ENCODE peak calls at places on chromosomes 3 and 15, in five cellular contexts. Q is breast epithelium, O is adrenal gland, D is ovary, E is uterus. F is an unnamed sample.
A peak's percentile ranks its signal among the peaks of the same experiment; 100 is the strongest.

GRCh38 chr15:74598126-74598842 is 17.4 kb upstream of the CLK3 start:
- DNase-seq in D (peak; percentile 95), Q (peak; percentile 96), O (peak; percentile 95), E (peak; percentile 93), F (peak; percentile 94)

GRCh38 chr15:88493811-88494210 is 26.3 kb downstream of the MRPS11 start:
- DNase-seq in Q (no peak), D (no peak), O (no peak), E (no peak), F (no peak)

GRCh38 chr3:151690645-151691044 is 43.1 kb upstream of the AADACL2 start:
- DNase-seq in O (no peak), E (no peak), Q (no peak), D (no peak), F (no peak)

GRCh38 chr3:157126365-157126764 is 33.6 kb downstream of the CCNL1 start:
- DNase-seq in E (no peak), Q (no peak), O (no peak), D (no peak), F (no peak)

GRCh38 chr3:128845119-128845518 is 34.3 kb upstream of the ACAD9 start:
- DNase-seq in D (no peak), Q (no peak), E (no peak), O (no peak), F (no peak)

GRCh38 chr3:31468433-31468832 is 64.3 kb upstream of the STT3B start:
- DNase-seq in O (no peak), D (no peak), Q (no peak), E (no peak), F (no peak)

GRCh38 chr3:149638401-149639092 is 19.3 kb downstream of the WWTR1 start:
- DNase-seq in O (no peak), Q (no peak), D (no peak), E (no peak), F (no peak)

GRCh38 chr3:184815046-184815930 is 3.3 kb downstream of the VPS8 start:
- DNase-seq in O (no peak), E (no peak), D (no peak), Q (no peak), F (no peak)

GRCh38 chr3:138509586-138509985 is 75.2 kb downstream of the ESYT3 start:
- DNase-seq in Q (no peak), D (no peak), O (no peak), E (no peak), F (no peak)

GRCh38 chr3:124993462-124993861 is 58.9 kb upstream of the MUC13 start:
- DNase-seq in D (no peak), Q (no peak), E (no peak), O (no peak), F (no peak)

GRCh38 chr3:127442551-127442950 is 148.0 kb downstream of the TPRA1 start:
- DNase-seq in O (no peak), D (no peak), Q (peak; percentile 27), E (no peak), F (no peak)

GRCh38 chr3:137300703-137301102 is 342.9 kb downstream of the IL20RB start:
- DNase-seq in Q (no peak), E (no peak), O (no peak), D (no peak), F (no peak)

GRCh38 chr3:179796421-179796820 is 143.6 kb downstream of the USP13 start:
- DNase-seq in O (no peak), Q (no peak), D (no peak), E (no peak), F (no peak)

GRCh38 chr3:14533457-14533958 is 6.6 kb downstream of the GRIP2 start:
- DNase-seq in O (no peak), E (no peak), D (no peak), Q (no peak), F (no peak)

GRCh38 chr3:53775834-53776251 is 70.4 kb downstream of the CHDH start:
- DNase-seq in O (no peak), D (no peak), Q (no peak), E (no peak), F (no peak)

GRCh38 chr15:101528108-101528916 is 38.8 kb upstream of the PCSK6 start:
- DNase-seq in O (no peak), E (peak; percentile 43), Q (no peak), D (peak; percentile 68), F (no peak)

GRCh38 chr3:16596352-16597032 is 8.7 kb downstream of the DAZL start:
- DNase-seq in E (no peak), D (no peak), O (no peak), Q (no peak), F (no peak)

GRCh38 chr15:31352911-31353811 is 26.5 kb downstream of the KLF13 start:
- DNase-seq in D (peak; percentile 52), Q (no peak), O (peak; percentile 60), E (peak; percentile 62), F (no peak)

GRCh38 chr15:68310811-68311463 is 33.4 kb downstream of the FEM1B start:
- DNase-seq in E (peak; percentile 18), Q (peak; percentile 44), D (peak; percentile 9), O (peak; percentile 12), F (peak; percentile 75)

GRCh38 chr15:70494861-70495571 is 268.3 kb downstream of the UACA start:
- DNase-seq in O (no peak), Q (no peak), D (no peak), E (no peak), F (no peak)

GRCh38 chr3:115388825-115389224 is 234.5 kb upstream of the GAP43 start:
- DNase-seq in O (no peak), E (no peak), Q (no peak), D (no peak), F (no peak)

GRCh38 chr15:82830427-82831173 is 21.2 kb downstream of the WHAMM start:
- DNase-seq in O (no peak), E (no peak), Q (no peak), D (no peak), F (no peak)

GRCh38 chr15:82828064-82828463 is 18.6 kb downstream of the WHAMM start:
- DNase-seq in D (no peak), E (no peak), Q (no peak), O (no peak), F (no peak)

GRCh38 chr15:82832601-82833209 is 23.3 kb downstream of the WHAMM start:
- DNase-seq in O (no peak), Q (no peak), E (no peak), D (no peak), F (no peak)

GRCh38 chr15:82831894-82832600 is 22.6 kb downstream of the WHAMM start:
- DNase-seq in O (no peak), E (no peak), D (no peak), Q (no peak), F (no peak)

DNA sequence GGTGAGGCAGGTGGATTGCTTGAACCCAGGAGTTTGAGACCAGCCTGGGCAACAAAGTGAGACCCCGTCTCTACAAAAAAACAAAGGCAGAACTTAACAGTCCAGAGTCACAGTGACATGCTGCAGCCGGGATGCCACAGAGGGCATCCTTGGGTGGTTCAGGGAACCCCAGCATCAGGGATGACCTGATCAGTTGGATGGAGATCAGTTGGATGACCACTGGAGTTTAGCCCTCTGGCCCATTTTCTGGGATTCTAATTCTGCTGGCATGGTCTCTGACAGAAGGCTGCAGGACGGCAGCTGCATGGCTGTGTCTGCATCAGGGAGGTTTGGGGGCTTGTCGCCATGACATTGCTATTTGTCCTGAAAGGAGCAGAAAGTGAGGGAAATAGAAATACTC is 19.8 kb downstream of the WHAMM start:
- DNase-seq in O (no peak), D (no peak), E (no peak), Q (no peak), F (no peak)
- TF ChIP-seq POLR2A in O (no peak), D (no peak), E (no peak), Q (no peak), F (no peak)

GRCh38 chr3:77902675-77903074 is 862.8 kb downstream of the ROBO2 start:
- DNase-seq in O (no peak), D (no peak), Q (no peak), E (no peak), F (no peak)

GRCh38 chr3:77906102-77906709 is 866.3 kb downstream of the ROBO2 start:
- DNase-seq in O (no peak), D (no peak), Q (no peak), E (no peak), F (no peak)
- TF ChIP-seq CTCF in O (no peak), D (no peak), Q (no peak), E (no peak), F (no peak)

DNA sequence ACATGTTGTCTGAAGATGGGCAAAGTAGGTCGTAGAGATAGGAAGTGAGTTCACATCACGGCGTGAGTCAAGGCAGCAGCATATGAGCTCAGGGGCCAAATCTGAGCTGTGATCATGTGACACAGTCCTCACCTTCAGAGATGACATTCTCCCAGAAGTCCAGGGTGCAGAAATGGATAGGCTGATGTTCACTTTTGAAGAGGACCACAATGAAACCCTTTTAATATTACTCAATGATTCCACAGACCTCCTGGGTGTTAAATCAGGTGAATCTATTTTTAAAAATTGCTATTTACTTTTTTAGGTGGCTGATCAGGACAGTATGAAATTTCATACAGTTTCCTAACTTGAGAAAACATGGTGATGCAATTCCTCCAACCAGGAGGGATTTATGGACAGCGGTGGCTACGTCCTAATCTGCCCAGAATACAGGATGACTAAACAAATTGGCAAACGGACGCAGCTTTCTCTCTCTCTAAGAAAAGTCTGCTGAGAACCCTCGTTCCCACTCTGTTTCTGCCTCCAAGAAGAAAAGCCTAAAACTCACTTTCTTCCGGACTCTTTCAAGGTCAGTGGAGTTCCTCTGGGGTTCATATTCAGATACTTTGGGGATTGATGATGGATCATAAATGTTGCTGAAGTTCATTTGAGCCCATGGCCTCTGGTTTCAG is 34.4 kb downstream of the B3GNT5 start:
- DNase-seq in E (peak; percentile 81), D (peak; percentile 34), O (peak; percentile 52), Q (no peak), F (no peak)
- H3K4me3 ChIP-seq in E (no peak overlapping the region), D (no peak overlapping the region), O (no peak overlapping the region), Q (no peak overlapping the region), F (no peak overlapping the region)

DNA sequence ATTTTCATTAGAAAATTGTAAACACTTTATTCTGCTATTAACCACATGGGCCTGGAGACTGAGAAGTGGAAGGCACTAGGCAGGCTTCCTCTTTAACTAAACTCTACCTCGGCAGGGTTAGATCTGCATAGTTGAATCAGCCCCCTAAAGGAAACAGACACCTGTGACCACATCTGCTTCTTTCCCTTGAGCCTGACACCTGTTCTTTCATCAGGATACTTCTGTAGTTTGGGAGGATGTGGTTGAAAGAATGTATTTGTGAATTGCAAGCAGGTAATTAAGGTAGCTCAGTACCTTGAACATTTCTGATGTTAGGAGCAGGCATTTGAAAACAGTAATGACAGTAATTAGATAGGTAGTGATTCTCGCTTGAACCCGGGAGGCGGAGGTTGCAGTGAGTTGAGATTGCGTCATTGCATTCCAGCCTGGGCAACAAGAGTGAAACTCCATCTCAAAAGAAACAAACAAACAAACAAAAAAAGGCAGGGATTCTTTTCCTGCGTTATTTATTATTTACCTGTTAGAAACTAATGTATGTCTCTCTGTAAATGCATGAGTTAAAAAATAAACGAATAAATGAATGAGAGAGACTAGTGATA is 468.5 kb downstream of the NLGN1 start:
- DNase-seq in Q (no peak), E (no peak), O (no peak), D (no peak), F (no peak)
- TF ChIP-seq POLR2A in Q (no peak), E (no peak), O (no peak), D (no peak), F (no peak)

F was measured in lower leg skin.